ENCODE peak calls at places on chromosomes 16 and 17, in eight cellular contexts. Z is HEK293T; B is lower leg skin; N is stimulated activated CD4-positive, alpha-beta T cell treated with anti-CD3 and anti-CD28 coated beads, Interleukin-12 subunit alpha, Interleukin-12 subunit beta, amount 100 ng/mL, for 24 hours; W is NCI-H2029; H is NCI-H1092 treated with DMSO at 0.1 percent for 48 hours; J is heart right ventricle; R is GM04503. T is an unnamed sample.

GRCh38 chr17:6095501-6095900 is 25.3 kb downstream of the WSCD1 start:
- DNase-seq in Z (no peak), B (no peak), N (no peak), W (no peak), H (no peak), J (no peak), R (no peak), T (no peak)

GRCh38 chr17:81471804-81472456 is 40.7 kb downstream of the ACTG1 start:
- DNase-seq in Z (peak; percentile 98), B (peak; percentile 80), N (no peak), W (peak; percentile 64), H (no peak), J (no peak), R (peak; percentile 80), T (peak; percentile 46)

GRCh38 chr17:42285346-42286050 is 2.8 kb upstream of the STAT5A start:
- DNase-seq in Z (no peak), B (no peak), N (no peak), W (no peak), H (no peak), J (no peak), R (no peak), T (no peak)

GRCh38 chr17:35129973-35130351 is 8.5 kb downstream of the FNDC8 start:
- DNase-seq in Z (no peak), B (no peak), N (no peak), W (no peak), H (no peak), J (no peak), R (no peak), T (peak; percentile 66)

GRCh38 chr17:40458001-40458791 is 14.9 kb downstream of the IGFBP4 start:
- DNase-seq in Z (no peak), B (no peak), N (no peak), W (no peak), H (no peak), J (peak; percentile 62), R (peak; percentile 75), T (no peak)

GRCh38 chr16:59210955-59211541 is 476.9 kb upstream of the GOT2 start:
- DNase-seq in Z (no peak), B (no peak), N (no peak), W (no peak), H (no peak), J (no peak), R (peak; percentile 25), T (peak; percentile 88)

GRCh38 chr16:30997887-30998711 is 12.3 kb downstream of the STX1B start:
- DNase-seq in Z (no peak), B (no peak), N (no peak), W (no peak), H (no peak), J (no peak), R (peak; percentile 55), T (no peak)

GRCh38 chr17:33968350-33969044 is 286.6 kb upstream of the CCL2 start:
- DNase-seq in Z (no peak), B (no peak), N (no peak), W (no peak), H (no peak), J (no peak), R (no peak), T (no peak)

GRCh38 chr17:36818134-36818825 is 119.0 kb upstream of the LHX1 start:
- DNase-seq in Z (no peak), B (no peak), N (no peak), W (no peak), H (no peak), J (no peak), R (no peak), T (no peak)

GRCh38 chr16:61362583-61362982 is 673.7 kb downstream of the CDH8 start:
- DNase-seq in Z (no peak), B (no peak), N (no peak), W (no peak), H (no peak), J (no peak), R (no peak), T (no peak)

GRCh38 chr17:7912927-7913524 is 3.1 kb downstream of the RNF227 start:
- DNase-seq in Z (peak; percentile 64), B (peak; percentile 46), N (no peak), W (peak; percentile 9), H (peak; percentile 28), J (no peak), R (no peak), T (peak; percentile 87)

GRCh38 chr16:10172848-10173655 is 9.2 kb downstream of the GRIN2A start:
- DNase-seq in Z (no peak), B (no peak), N (no peak), W (no peak), H (no peak), J (no peak), R (peak; percentile 14), T (no peak)

GRCh38 chr17:32882734-32883133 is 5.8 kb upstream of the MYO1D start:
- DNase-seq in Z (no peak), B (no peak), N (peak; percentile 15), W (no peak), H (no peak), J (no peak), R (no peak), T (no peak)

GRCh38 chr16:30121741-30122620 is 1.0 kb downstream of the MAPK3 start:
- DNase-seq in Z (no peak), B (peak; percentile 38), N (no peak), W (no peak), H (no peak), J (peak; percentile 82), R (no peak), T (peak; percentile 72)

GRCh38 chr17:58318065-58318481 is 10.5 kb downstream of the TSPOAP1 start:
- DNase-seq in Z (no peak), B (no peak), N (no peak), W (no peak), H (no peak), J (no peak), R (no peak), T (no peak)

GRCh38 chr16:18958621-18959578 is 24.8 kb upstream of the TMC7 start:
- DNase-seq in Z (no peak), B (no peak), N (no peak), W (no peak), H (no peak), J (no peak), R (no peak), T (no peak)

GRCh38 chr17:9817086-9817485 is 4.8 kb downstream of the GSG1L2 start:
- DNase-seq in Z (peak; percentile 47), B (no peak), N (no peak), W (no peak), H (no peak), J (no peak), R (no peak), T (no peak)

GRCh38 chr17:77810536-77810935 is 148.0 kb upstream of the TNRC6C start:
- DNase-seq in Z (no peak), B (peak; percentile 31), N (no peak), W (peak; percentile 35), H (no peak), J (peak; percentile 48), R (peak; percentile 60), T (peak; percentile 48)

GRCh38 chr17:57943140-57943539 is 12.1 kb downstream of the CUEDC1 start:
- DNase-seq in Z (no peak), B (no peak), N (no peak), W (no peak), H (no peak), J (peak; percentile 31), R (no peak), T (no peak)

GRCh38 chr17:49779730-49780220 is 8.7 kb upstream of the KAT7 start:
- DNase-seq in Z (peak; percentile 47), B (no peak), N (no peak), W (no peak), H (peak; percentile 34), J (no peak), R (peak; percentile 93), T (peak; percentile 88)

GRCh38 chr17:65864409-65864808 is 303.0 kb upstream of the AXIN2 start:
- DNase-seq in Z (no peak), B (no peak), N (no peak), W (no peak), H (no peak), J (no peak), R (no peak), T (no peak)

GRCh38 chr16:19123535-19124178 is 9.9 kb downstream of the ITPRIPL2 start:
- DNase-seq in Z (no peak), B (no peak), N (no peak), W (peak; percentile 26), H (peak; percentile 27), J (no peak), R (no peak), T (no peak)

GRCh38 chr16:56013962-56014552 is 138.9 kb upstream of the CES5A start:
- DNase-seq in Z (peak; percentile 45), B (no peak), N (peak; percentile 25), W (no peak), H (no peak), J (peak; percentile 63), R (no peak), T (peak; percentile 21)

GRCh38 chr16:19607610-19608280 is 52.2 kb downstream of the VPS35L start:
- DNase-seq in Z (no peak), B (no peak), N (no peak), W (no peak), H (no peak), J (no peak), R (peak; percentile 62), T (peak; percentile 32)

GRCh38 chr17:27793168-27793905 is 7.0 kb downstream of the NOS2 start:
- DNase-seq in Z (peak; percentile 64), B (no peak), N (no peak), W (no peak), H (no peak), J (peak; percentile 31), R (no peak), T (peak; percentile 20)

GRCh38 chr17:39143552-39144093 is 7.8 kb downstream of the PLXDC1 start:
- DNase-seq in Z (no peak), B (no peak), N (no peak), W (no peak), H (no peak), J (peak; percentile 70), R (no peak), T (no peak)

GRCh38 chr17:1229354-1229890 is 40.8 kb upstream of the BHLHA9 start:
- DNase-seq in Z (peak; percentile 47), B (peak; percentile 70), N (peak; percentile 34), W (no peak), H (no peak), J (peak; percentile 70), R (no peak), T (no peak)

GRCh38 chr17:34703533-34703932 is 124.2 kb downstream of the TMEM132E start:
- DNase-seq in Z (peak; percentile 24), B (no peak), N (peak; percentile 15), W (no peak), H (no peak), J (peak; percentile 18), R (no peak), T (peak; percentile 68)

GRCh38 chr17:40109471-40109824 is 9.1 kb upstream of the NR1D1 start:
- DNase-seq in Z (no peak), B (no peak), N (no peak), W (no peak), H (no peak), J (no peak), R (no peak), T (peak; percentile 55)

GRCh38 chr16:84532299-84532724 is 27.9 kb upstream of the MEAK7 start:
- DNase-seq in Z (no peak), B (peak; percentile 64), N (no peak), W (no peak), H (no peak), J (peak; percentile 56), R (peak; percentile 99), T (peak; percentile 93)

GRCh38 chr16:14545346-14545884 is 84.6 kb downstream of the PARN start:
- DNase-seq in Z (no peak), B (no peak), N (no peak), W (no peak), H (no peak), J (no peak), R (no peak), T (no peak)

GRCh38 chr17:50774225-50774803 is 7.0 kb upstream of the ANKRD40CL start:
- DNase-seq in Z (no peak), B (no peak), N (no peak), W (no peak), H (no peak), J (no peak), R (no peak), T (no peak)

GRCh38 chr16:51753382-51753781 is 602.3 kb upstream of the SALL1 start:
- DNase-seq in Z (no peak), B (no peak), N (no peak), W (no peak), H (peak; percentile 32), J (no peak), R (no peak), T (no peak)

GRCh38 chr16:81873843-81874752 is 95.0 kb downstream of the PLCG2 start:
- DNase-seq in Z (peak; percentile 61), B (peak; percentile 24), N (peak; percentile 48), W (no peak), H (no peak), J (peak; percentile 35), R (no peak), T (peak; percentile 83)